ENCODE peak calls at places on chromosomes 3 and 15, in ten cellular contexts. One of them, this sample, is unnamed.
A peak's percentile ranks its signal among the peaks of the same experiment; 100 is the strongest.

GRCh38 chr3:189629803-189630455 is 1.3 kb upstream of the TP63 start:
- DNase-seq in GM12864: no peak
- DNase-seq in RPMI7951: peak; percentile 49
- DNase-seq in fibroblast of the conjunctiva: peak; percentile 10
- DNase-seq in right cardiac atrium: peak; percentile 39
- DNase-seq in activated CD4-positive, alpha-beta memory T cell treated with anti-CD3 and anti-CD28 coated beads for 36 hours: no peak
- DNase-seq in GM12892: no peak
- DNase-seq in B cell: no peak
- DNase-seq in stimulated activated CD4-positive, alpha-beta T cell treated with anti-CD3 and anti-CD28 coated beads, Interleukin-2, amount 100 ng/mL, for 48 hours: no peak
- DNase-seq in H9: no peak
- DNase-seq in this sample: peak; percentile 14

GRCh38 chr15:92617197-92618037 is 38.2 kb downstream of the FAM174B start:
- DNase-seq in GM12892: no peak
- DNase-seq in activated CD4-positive, alpha-beta memory T cell treated with anti-CD3 and anti-CD28 coated beads for 36 hours: no peak
- DNase-seq in H9: no peak
- DNase-seq in B cell: no peak
- DNase-seq in stimulated activated CD4-positive, alpha-beta T cell treated with anti-CD3 and anti-CD28 coated beads, Interleukin-2, amount 100 ng/mL, for 48 hours: no peak
- DNase-seq in fibroblast of the conjunctiva: peak; percentile 28
- DNase-seq in right cardiac atrium: peak; percentile 77
- DNase-seq in RPMI7951: peak; percentile 49
- DNase-seq in GM12864: no peak
- DNase-seq in this sample: no peak

GRCh38 chr3:11128682-11129632 is 25.3 kb upstream of the HRH1 start:
- DNase-seq in GM12892: no peak
- DNase-seq in right cardiac atrium: no peak
- DNase-seq in H9: no peak
- DNase-seq in fibroblast of the conjunctiva: no peak
- DNase-seq in stimulated activated CD4-positive, alpha-beta T cell treated with anti-CD3 and anti-CD28 coated beads, Interleukin-2, amount 100 ng/mL, for 48 hours: no peak
- DNase-seq in RPMI7951: peak; percentile 87
- DNase-seq in activated CD4-positive, alpha-beta memory T cell treated with anti-CD3 and anti-CD28 coated beads for 36 hours: no peak
- DNase-seq in B cell: no peak
- DNase-seq in GM12864: no peak
- DNase-seq in this sample: no peak

GRCh38 chr3:24235121-24235520 is 259.5 kb downstream of the THRB start:
- DNase-seq in right cardiac atrium: no peak
- DNase-seq in fibroblast of the conjunctiva: no peak
- DNase-seq in stimulated activated CD4-positive, alpha-beta T cell treated with anti-CD3 and anti-CD28 coated beads, Interleukin-2, amount 100 ng/mL, for 48 hours: no peak
- DNase-seq in H9: no peak
- DNase-seq in activated CD4-positive, alpha-beta memory T cell treated with anti-CD3 and anti-CD28 coated beads for 36 hours: no peak
- DNase-seq in B cell: no peak
- DNase-seq in RPMI7951: peak; percentile 23
- DNase-seq in GM12892: no peak
- DNase-seq in GM12864: no peak
- DNase-seq in this sample: no peak

GRCh38 chr3:169090559-169090958 is 573.0 kb downstream of the MECOM start:
- DNase-seq in right cardiac atrium: no peak
- DNase-seq in fibroblast of the conjunctiva: no peak
- DNase-seq in stimulated activated CD4-positive, alpha-beta T cell treated with anti-CD3 and anti-CD28 coated beads, Interleukin-2, amount 100 ng/mL, for 48 hours: no peak
- DNase-seq in H9: no peak
- DNase-seq in RPMI7951: peak; percentile 54
- DNase-seq in activated CD4-positive, alpha-beta memory T cell treated with anti-CD3 and anti-CD28 coated beads for 36 hours: no peak
- DNase-seq in B cell: no peak
- DNase-seq in GM12864: no peak
- DNase-seq in GM12892: no peak
- DNase-seq in this sample: no peak

GRCh38 chr15:56425276-56425675 is 39.7 kb downstream of the MNS1 start:
- DNase-seq in GM12892: no peak
- DNase-seq in H9: no peak
- DNase-seq in GM12864: no peak
- DNase-seq in stimulated activated CD4-positive, alpha-beta T cell treated with anti-CD3 and anti-CD28 coated beads, Interleukin-2, amount 100 ng/mL, for 48 hours: no peak
- DNase-seq in RPMI7951: no peak
- DNase-seq in activated CD4-positive, alpha-beta memory T cell treated with anti-CD3 and anti-CD28 coated beads for 36 hours: no peak
- DNase-seq in right cardiac atrium: no peak
- DNase-seq in fibroblast of the conjunctiva: no peak
- DNase-seq in B cell: no peak
- DNase-seq in this sample: no peak

GRCh38 chr3:124764746-124765145 is 34.5 kb downstream of the UMPS start:
- DNase-seq in H9: no peak
- DNase-seq in RPMI7951: peak; percentile 63
- DNase-seq in activated CD4-positive, alpha-beta memory T cell treated with anti-CD3 and anti-CD28 coated beads for 36 hours: no peak
- DNase-seq in fibroblast of the conjunctiva: no peak
- DNase-seq in B cell: no peak
- DNase-seq in stimulated activated CD4-positive, alpha-beta T cell treated with anti-CD3 and anti-CD28 coated beads, Interleukin-2, amount 100 ng/mL, for 48 hours: no peak
- DNase-seq in GM12864: no peak
- DNase-seq in GM12892: no peak
- DNase-seq in right cardiac atrium: no peak
- DNase-seq in this sample: no peak

GRCh38 chr15:66625531-66625930 is 59.7 kb upstream of the LCTL start:
- DNase-seq in H9: no peak
- DNase-seq in B cell: no peak
- DNase-seq in GM12864: no peak
- DNase-seq in activated CD4-positive, alpha-beta memory T cell treated with anti-CD3 and anti-CD28 coated beads for 36 hours: no peak
- DNase-seq in RPMI7951: no peak
- DNase-seq in fibroblast of the conjunctiva: no peak
- DNase-seq in GM12892: no peak
- DNase-seq in right cardiac atrium: no peak
- DNase-seq in stimulated activated CD4-positive, alpha-beta T cell treated with anti-CD3 and anti-CD28 coated beads, Interleukin-2, amount 100 ng/mL, for 48 hours: no peak
- DNase-seq in this sample: no peak

GRCh38 chr15:61025283-61025682 is 203.8 kb downstream of the RORA start:
- DNase-seq in B cell: no peak
- DNase-seq in GM12864: no peak
- DNase-seq in fibroblast of the conjunctiva: no peak
- DNase-seq in GM12892: no peak
- DNase-seq in stimulated activated CD4-positive, alpha-beta T cell treated with anti-CD3 and anti-CD28 coated beads, Interleukin-2, amount 100 ng/mL, for 48 hours: no peak
- DNase-seq in activated CD4-positive, alpha-beta memory T cell treated with anti-CD3 and anti-CD28 coated beads for 36 hours: no peak
- DNase-seq in right cardiac atrium: no peak
- DNase-seq in RPMI7951: no peak
- DNase-seq in H9: no peak
- DNase-seq in this sample: no peak

GRCh38 chr3:186525369-186526255 is 18.6 kb downstream of the CRYGS start:
- DNase-seq in GM12892: no peak
- DNase-seq in H9: no peak
- DNase-seq in GM12864: no peak
- DNase-seq in RPMI7951: no peak
- DNase-seq in right cardiac atrium: no peak
- DNase-seq in stimulated activated CD4-positive, alpha-beta T cell treated with anti-CD3 and anti-CD28 coated beads, Interleukin-2, amount 100 ng/mL, for 48 hours: no peak
- DNase-seq in fibroblast of the conjunctiva: no peak
- DNase-seq in activated CD4-positive, alpha-beta memory T cell treated with anti-CD3 and anti-CD28 coated beads for 36 hours: no peak
- DNase-seq in B cell: no peak
- DNase-seq in this sample: no peak

GRCh38 chr3:11481561-11481960 is 162.2 kb downstream of the VGLL4 start:
- DNase-seq in GM12864: no peak
- DNase-seq in B cell: no peak
- DNase-seq in right cardiac atrium: peak; percentile 56
- DNase-seq in RPMI7951: no peak
- DNase-seq in stimulated activated CD4-positive, alpha-beta T cell treated with anti-CD3 and anti-CD28 coated beads, Interleukin-2, amount 100 ng/mL, for 48 hours: no peak
- DNase-seq in fibroblast of the conjunctiva: no peak
- DNase-seq in H9: no peak
- DNase-seq in GM12892: no peak
- DNase-seq in activated CD4-positive, alpha-beta memory T cell treated with anti-CD3 and anti-CD28 coated beads for 36 hours: no peak
- DNase-seq in this sample: no peak

GRCh38 chr3:118168175-118168574 is 866.5 kb downstream of the IGSF11 start:
- DNase-seq in B cell: no peak
- DNase-seq in fibroblast of the conjunctiva: no peak
- DNase-seq in H9: no peak
- DNase-seq in right cardiac atrium: no peak
- DNase-seq in stimulated activated CD4-positive, alpha-beta T cell treated with anti-CD3 and anti-CD28 coated beads, Interleukin-2, amount 100 ng/mL, for 48 hours: no peak
- DNase-seq in GM12892: no peak
- DNase-seq in GM12864: no peak
- DNase-seq in activated CD4-positive, alpha-beta memory T cell treated with anti-CD3 and anti-CD28 coated beads for 36 hours: no peak
- DNase-seq in RPMI7951: no peak
- DNase-seq in this sample: no peak

GRCh38 chr3:65128346-65128745 is 440.5 kb upstream of the ADAMTS9 start:
- DNase-seq in right cardiac atrium: no peak
- DNase-seq in stimulated activated CD4-positive, alpha-beta T cell treated with anti-CD3 and anti-CD28 coated beads, Interleukin-2, amount 100 ng/mL, for 48 hours: no peak
- DNase-seq in activated CD4-positive, alpha-beta memory T cell treated with anti-CD3 and anti-CD28 coated beads for 36 hours: no peak
- DNase-seq in fibroblast of the conjunctiva: no peak
- DNase-seq in B cell: no peak
- DNase-seq in GM12892: no peak
- DNase-seq in GM12864: no peak
- DNase-seq in H9: no peak
- DNase-seq in RPMI7951: no peak
- DNase-seq in this sample: no peak

GRCh38 chr15:27601239-27601942 is 497.7 kb downstream of the OCA2 start:
- DNase-seq in GM12864: no peak
- DNase-seq in GM12892: no peak
- DNase-seq in H9: no peak
- DNase-seq in stimulated activated CD4-positive, alpha-beta T cell treated with anti-CD3 and anti-CD28 coated beads, Interleukin-2, amount 100 ng/mL, for 48 hours: no peak
- DNase-seq in activated CD4-positive, alpha-beta memory T cell treated with anti-CD3 and anti-CD28 coated beads for 36 hours: no peak
- DNase-seq in right cardiac atrium: no peak
- DNase-seq in RPMI7951: no peak
- DNase-seq in fibroblast of the conjunctiva: no peak
- DNase-seq in B cell: no peak
- DNase-seq in this sample: no peak

GRCh38 chr3:48364840-48365239 is 7.2 kb upstream of the FBXW12 start:
- DNase-seq in right cardiac atrium: no peak
- DNase-seq in activated CD4-positive, alpha-beta memory T cell treated with anti-CD3 and anti-CD28 coated beads for 36 hours: no peak
- DNase-seq in RPMI7951: no peak
- DNase-seq in GM12864: no peak
- DNase-seq in GM12892: no peak
- DNase-seq in stimulated activated CD4-positive, alpha-beta T cell treated with anti-CD3 and anti-CD28 coated beads, Interleukin-2, amount 100 ng/mL, for 48 hours: no peak
- DNase-seq in fibroblast of the conjunctiva: no peak
- DNase-seq in H9: no peak
- DNase-seq in B cell: no peak
- DNase-seq in this sample: no peak

GRCh38 chr15:34490421-34491193 is 53.0 kb upstream of the GOLGA8A start:
- DNase-seq in GM12864: no peak
- DNase-seq in stimulated activated CD4-positive, alpha-beta T cell treated with anti-CD3 and anti-CD28 coated beads, Interleukin-2, amount 100 ng/mL, for 48 hours: no peak
- DNase-seq in RPMI7951: no peak
- DNase-seq in activated CD4-positive, alpha-beta memory T cell treated with anti-CD3 and anti-CD28 coated beads for 36 hours: no peak
- DNase-seq in B cell: no peak
- DNase-seq in fibroblast of the conjunctiva: no peak
- DNase-seq in H9: peak; percentile 57
- DNase-seq in GM12892: no peak
- DNase-seq in right cardiac atrium: no peak
- DNase-seq in this sample: no peak

GRCh38 chr3:48301814-48302194 is 31.7 kb downstream of the SPINK8 start:
- DNase-seq in GM12864: no peak
- DNase-seq in GM12892: no peak
- DNase-seq in fibroblast of the conjunctiva: peak; percentile 5
- DNase-seq in B cell: no peak
- DNase-seq in right cardiac atrium: peak; percentile 25
- DNase-seq in H9: no peak
- DNase-seq in activated CD4-positive, alpha-beta memory T cell treated with anti-CD3 and anti-CD28 coated beads for 36 hours: peak; percentile 46
- DNase-seq in RPMI7951: no peak
- DNase-seq in stimulated activated CD4-positive, alpha-beta T cell treated with anti-CD3 and anti-CD28 coated beads, Interleukin-2, amount 100 ng/mL, for 48 hours: peak; percentile 20
- DNase-seq in this sample: no peak

This sample was measured in AG09309.